ENCODE peak calls at places on chromosome 22, in seven cellular contexts. One of them, this sample, is unnamed.

GRCh38 chr22:37330200-37331033 is 48.1 kb downstream of the CYTH4 start:
- DNase-seq in dorsolateral prefrontal cortex: peak
- DNase-seq in AG09319: no peak
- DNase-seq in A549: peak
- DNase-seq in fibroblast of the aortic adventitia: peak
- DNase-seq in stimulated activated CD4-positive, alpha-beta T cell treated with anti-CD3 and anti-CD28 coated beads, TNF-alpha, amount 100 ng/mL, for 4 hours: no peak
- DNase-seq in activated T-cell treated with anti-CD3 and anti-CD28 coated beads, Interleukin-2, amount 50 U/mL, for 72 hours: peak
- DNase-seq in this sample: peak

GRCh38 chr22:46936378-46936916 is 174.0 kb downstream of the TBC1D22A start:
- DNase-seq in dorsolateral prefrontal cortex: no peak
- DNase-seq in AG09319: peak
- DNase-seq in A549: no peak
- DNase-seq in fibroblast of the aortic adventitia: no peak
- DNase-seq in stimulated activated CD4-positive, alpha-beta T cell treated with anti-CD3 and anti-CD28 coated beads, TNF-alpha, amount 100 ng/mL, for 4 hours: no peak
- DNase-seq in activated T-cell treated with anti-CD3 and anti-CD28 coated beads, Interleukin-2, amount 50 U/mL, for 72 hours: no peak
- DNase-seq in this sample: no peak

GRCh38 chr22:39946571-39947407 is 13.4 kb upstream of the TMA7B start:
- DNase-seq in dorsolateral prefrontal cortex: no peak
- DNase-seq in AG09319: no peak
- DNase-seq in A549: no peak
- DNase-seq in fibroblast of the aortic adventitia: no peak
- DNase-seq in stimulated activated CD4-positive, alpha-beta T cell treated with anti-CD3 and anti-CD28 coated beads, TNF-alpha, amount 100 ng/mL, for 4 hours: no peak
- DNase-seq in activated T-cell treated with anti-CD3 and anti-CD28 coated beads, Interleukin-2, amount 50 U/mL, for 72 hours: no peak
- DNase-seq in this sample: no peak

GRCh38 chr22:40920526-40920925 is 30.7 kb upstream of the RBX1 start:
- DNase-seq in dorsolateral prefrontal cortex: no peak
- DNase-seq in AG09319: no peak
- DNase-seq in A549: no peak
- DNase-seq in fibroblast of the aortic adventitia: no peak
- DNase-seq in stimulated activated CD4-positive, alpha-beta T cell treated with anti-CD3 and anti-CD28 coated beads, TNF-alpha, amount 100 ng/mL, for 4 hours: no peak
- DNase-seq in activated T-cell treated with anti-CD3 and anti-CD28 coated beads, Interleukin-2, amount 50 U/mL, for 72 hours: no peak
- DNase-seq in this sample: no peak

GRCh38 chr22:49983148-49984042 is 22.8 kb downstream of the PIM3 start:
- DNase-seq in dorsolateral prefrontal cortex: peak
- DNase-seq in AG09319: no peak
- DNase-seq in A549: no peak
- DNase-seq in fibroblast of the aortic adventitia: no peak
- DNase-seq in stimulated activated CD4-positive, alpha-beta T cell treated with anti-CD3 and anti-CD28 coated beads, TNF-alpha, amount 100 ng/mL, for 4 hours: peak
- DNase-seq in activated T-cell treated with anti-CD3 and anti-CD28 coated beads, Interleukin-2, amount 50 U/mL, for 72 hours: no peak
- DNase-seq in this sample: no peak

GRCh38 chr22:29670615-29671014 is 49.2 kb upstream of the CABP7 start:
- DNase-seq in dorsolateral prefrontal cortex: no peak
- DNase-seq in AG09319: no peak
- DNase-seq in A549: no peak
- DNase-seq in fibroblast of the aortic adventitia: no peak
- DNase-seq in stimulated activated CD4-positive, alpha-beta T cell treated with anti-CD3 and anti-CD28 coated beads, TNF-alpha, amount 100 ng/mL, for 4 hours: no peak
- DNase-seq in activated T-cell treated with anti-CD3 and anti-CD28 coated beads, Interleukin-2, amount 50 U/mL, for 72 hours: no peak
- DNase-seq in this sample: no peak

GRCh38 chr22:48807155-48807554 is 1020.5 kb downstream of the BRD1 start:
- DNase-seq in dorsolateral prefrontal cortex: peak
- DNase-seq in AG09319: no peak
- DNase-seq in A549: no peak
- DNase-seq in fibroblast of the aortic adventitia: no peak
- DNase-seq in stimulated activated CD4-positive, alpha-beta T cell treated with anti-CD3 and anti-CD28 coated beads, TNF-alpha, amount 100 ng/mL, for 4 hours: no peak
- DNase-seq in activated T-cell treated with anti-CD3 and anti-CD28 coated beads, Interleukin-2, amount 50 U/mL, for 72 hours: no peak
- DNase-seq in this sample: peak

GRCh38 chr22:17637490-17638181 is 921 bp upstream of the BCL2L13 start:
- DNase-seq in dorsolateral prefrontal cortex: no peak
- DNase-seq in AG09319: no peak
- DNase-seq in A549: no peak
- DNase-seq in fibroblast of the aortic adventitia: no peak
- DNase-seq in stimulated activated CD4-positive, alpha-beta T cell treated with anti-CD3 and anti-CD28 coated beads, TNF-alpha, amount 100 ng/mL, for 4 hours: no peak
- DNase-seq in activated T-cell treated with anti-CD3 and anti-CD28 coated beads, Interleukin-2, amount 50 U/mL, for 72 hours: no peak
- DNase-seq in this sample: no peak

GRCh38 chr22:42065408-42066132 is 5.0 kb downstream of the NAGA start:
- DNase-seq in dorsolateral prefrontal cortex: no peak
- DNase-seq in AG09319: no peak
- DNase-seq in A549: no peak
- DNase-seq in fibroblast of the aortic adventitia: no peak
- DNase-seq in stimulated activated CD4-positive, alpha-beta T cell treated with anti-CD3 and anti-CD28 coated beads, TNF-alpha, amount 100 ng/mL, for 4 hours: no peak
- DNase-seq in activated T-cell treated with anti-CD3 and anti-CD28 coated beads, Interleukin-2, amount 50 U/mL, for 72 hours: no peak
- DNase-seq in this sample: no peak

GRCh38 chr22:46636221-46637002 is 16.2 kb downstream of the GRAMD4 start:
- DNase-seq in dorsolateral prefrontal cortex: no peak
- DNase-seq in AG09319: no peak
- DNase-seq in A549: no peak
- DNase-seq in fibroblast of the aortic adventitia: no peak
- DNase-seq in stimulated activated CD4-positive, alpha-beta T cell treated with anti-CD3 and anti-CD28 coated beads, TNF-alpha, amount 100 ng/mL, for 4 hours: no peak
- DNase-seq in activated T-cell treated with anti-CD3 and anti-CD28 coated beads, Interleukin-2, amount 50 U/mL, for 72 hours: no peak
- DNase-seq in this sample: no peak

GRCh38 chr22:32040324-32040904 is 2.6 kb upstream of the SLC5A1 start:
- DNase-seq in dorsolateral prefrontal cortex: no peak
- DNase-seq in AG09319: no peak
- DNase-seq in A549: no peak
- DNase-seq in fibroblast of the aortic adventitia: no peak
- DNase-seq in stimulated activated CD4-positive, alpha-beta T cell treated with anti-CD3 and anti-CD28 coated beads, TNF-alpha, amount 100 ng/mL, for 4 hours: no peak
- DNase-seq in activated T-cell treated with anti-CD3 and anti-CD28 coated beads, Interleukin-2, amount 50 U/mL, for 72 hours: no peak
- DNase-seq in this sample: no peak

GRCh38 chr22:29722151-29722550 is 2.3 kb downstream of the CABP7 start:
- DNase-seq in dorsolateral prefrontal cortex: no peak
- DNase-seq in AG09319: no peak
- DNase-seq in A549: no peak
- DNase-seq in fibroblast of the aortic adventitia: no peak
- DNase-seq in stimulated activated CD4-positive, alpha-beta T cell treated with anti-CD3 and anti-CD28 coated beads, TNF-alpha, amount 100 ng/mL, for 4 hours: no peak
- DNase-seq in activated T-cell treated with anti-CD3 and anti-CD28 coated beads, Interleukin-2, amount 50 U/mL, for 72 hours: no peak
- DNase-seq in this sample: no peak

This sample was measured in anterior cingulate cortex.